ENCODE peak calls at places on chromosome 10, in seven cellular contexts. F, O, T, J, G, R and Z are unnamed samples.

GRCh38 chr10:80537705-80538480 is at the start of gene SH2D4B:
- DNase-seq in J (peak), R (peak), G (no peak), F (peak), O (no peak), T (no peak), Z (no peak)

GRCh38 chr10:73824146-73824725 is 12.8 kb upstream of the NDST2 start:
- DNase-seq in G (no peak), J (no peak), T (no peak), R (no peak), F (no peak), O (no peak), Z (no peak)

GRCh38 chr10:80141696-80142460 is 9.3 kb downstream of the PLAC9 start:
- DNase-seq in G (no peak), J (no peak), F (no peak), T (no peak), R (peak), O (no peak), Z (no peak)

GRCh38 chr10:5927306-5927705 is 37.3 kb downstream of the FBH1 start:
- DNase-seq in T (no peak), R (no peak), J (no peak), F (no peak), G (no peak), O (no peak), Z (no peak)

GRCh38 chr10:84537447-84537931 is 209.1 kb downstream of the CCSER2 start:
- DNase-seq in R (no peak), T (no peak), F (no peak), O (peak), G (peak), J (peak), Z (peak)

GRCh38 chr10:100041620-100042019 is 31.9 kb upstream of the DNMBP start:
- DNase-seq in R (no peak), O (no peak), G (no peak), T (no peak), F (no peak), J (no peak), Z (no peak)

GRCh38 chr10:127908958-127909267 is 2.0 kb downstream of the PTPRE start:
- DNase-seq in G (no peak), T (no peak), O (no peak), R (no peak), J (no peak), F (no peak), Z (no peak)

GRCh38 chr10:92811986-92812385 is 36.3 kb upstream of the EXOC6 start:
- DNase-seq in O (no peak), T (no peak), F (no peak), R (no peak), G (no peak), J (peak), Z (no peak)

GRCh38 chr10:7756360-7756992 is 31.3 kb downstream of the KIN start:
- DNase-seq in G (peak), T (no peak), J (no peak), F (no peak), R (no peak), O (no peak), Z (no peak)

GRCh38 chr10:80453392-80453714 is 757 bp upstream of the TSPAN14 start:
- DNase-seq in G (no peak), T (no peak), R (no peak), O (no peak), F (no peak), J (no peak), Z (no peak)

GRCh38 chr10:124098575-124098974 is 5.2 kb upstream of the CHST15 start:
- DNase-seq in R (no peak), G (no peak), T (no peak), J (no peak), F (no peak), O (no peak), Z (no peak)

GRCh38 chr10:106327747-106328146 is 836.8 kb downstream of the SORCS1 start:
- DNase-seq in F (no peak), G (no peak), O (no peak), R (no peak), T (no peak), J (no peak), Z (no peak)